ENCODE peak calls at places on chromosome 18, in four cellular contexts. U is K562, M is HepG2, J is GM12878. Z is an unnamed sample.

GRCh38 chr18:52156166-52156565 is 183.8 kb upstream of the DCC start:
- DNase-seq in U (no peak), M (no peak), J (no peak), Z (no peak)

GRCh38 chr18:9366126-9366714 is 31.6 kb downstream of the TWSG1 start:
- DNase-seq in M (no peak), U (no peak), J (no peak), Z (no peak)

GRCh38 chr18:77114564-77115391 is 17.8 kb downstream of the MBP start:
- DNase-seq in U (peak; percentile 15), J (no peak), M (peak; percentile 93), Z (no peak)

GRCh38 chr18:12640881-12641200 is 17.1 kb downstream of the SPIRE1 start:
- DNase-seq in J (no peak), U (no peak), M (no peak), Z (no peak)

GRCh38 chr18:10041180-10041579 is 127.4 kb downstream of the VAPA start:
- DNase-seq in M (no peak), U (no peak), J (no peak), Z (no peak)

GRCh38 chr18:53745228-53745967 is 479.1 kb downstream of the MBD2 start:
- DNase-seq in J (no peak), M (no peak), U (no peak), Z (no peak)

GRCh38 chr18:79682896-79683625 is 3.5 kb downstream of the CTDP1 start:
- DNase-seq in J (no peak), M (no peak), U (no peak), Z (no peak)

GRCh38 chr18:23703057-23703986 is 14.1 kb downstream of the LAMA3 start:
- DNase-seq in J (no peak), M (peak; percentile 50), U (peak; percentile 51), Z (peak; percentile 66)

GRCh38 chr18:78838183-78838582 is 141.4 kb upstream of the SALL3 start:
- DNase-seq in J (no peak), U (no peak), M (no peak), Z (no peak)

GRCh38 chr18:45730832-45731545 is 7.0 kb downstream of the SLC14A1 start:
- DNase-seq in U (no peak), M (no peak), J (no peak), Z (no peak)

GRCh38 chr18:23284629-23285028 is 149.3 kb downstream of the CABLES1 start:
- DNase-seq in M (no peak), U (no peak), J (no peak), Z (no peak)

GRCh38 chr18:80200171-80200931 is 47.0 kb downstream of the PARD6G start:
- DNase-seq in M (peak; percentile 80), J (no peak), U (peak; percentile 14), Z (peak; percentile 27)

GRCh38 chr18:6746386-6746960 is 17.0 kb downstream of the ARHGAP28 start:
- DNase-seq in J (no peak), U (no peak), M (no peak), Z (no peak)

GRCh38 chr18:1585881-1586488 is 681.3 kb downstream of the ADCYAP1 start:
- DNase-seq in M (peak; percentile 20), U (peak; percentile 43), J (peak; percentile 4), Z (peak; percentile 13)

GRCh38 chr18:63091671-63092364 is 227.8 kb downstream of the BCL2 start:
- DNase-seq in U (no peak), M (no peak), J (no peak), Z (no peak)

GRCh38 chr18:34971313-34971712 is 69.9 kb upstream of the MAPRE2 start:
- DNase-seq in J (no peak), M (no peak), U (no peak), Z (no peak)

GRCh38 chr18:63090334-63090733 is 229.2 kb downstream of the BCL2 start:
- DNase-seq in U (no peak), J (no peak), M (no peak), Z (no peak)

DNA sequence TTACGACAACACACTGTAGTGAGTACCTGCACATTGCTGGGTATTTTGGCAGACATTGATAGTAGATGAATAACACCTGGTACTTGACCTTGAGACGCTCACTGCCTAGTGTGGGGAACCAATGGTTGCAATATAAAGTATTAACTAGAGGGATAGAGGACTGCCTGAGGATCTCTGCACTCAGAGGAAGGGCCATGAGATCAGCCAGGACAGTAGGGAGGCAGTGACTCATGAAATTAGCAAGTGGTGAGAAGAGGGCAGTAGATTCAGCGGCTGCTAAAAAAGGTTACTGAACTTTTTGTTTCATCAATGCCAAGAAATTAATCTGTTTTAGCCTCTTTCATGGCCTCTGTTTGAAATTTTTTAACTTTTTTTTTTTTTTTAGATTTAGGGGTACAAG is 250.8 kb upstream of the TCF4 start:
- DNase-seq in U (no peak), J (no peak), M (no peak), Z (no peak)
- TF ChIP-seq FOXK2 in U (no peak), J (no peak), M (no peak), Z (no peak)

DNA sequence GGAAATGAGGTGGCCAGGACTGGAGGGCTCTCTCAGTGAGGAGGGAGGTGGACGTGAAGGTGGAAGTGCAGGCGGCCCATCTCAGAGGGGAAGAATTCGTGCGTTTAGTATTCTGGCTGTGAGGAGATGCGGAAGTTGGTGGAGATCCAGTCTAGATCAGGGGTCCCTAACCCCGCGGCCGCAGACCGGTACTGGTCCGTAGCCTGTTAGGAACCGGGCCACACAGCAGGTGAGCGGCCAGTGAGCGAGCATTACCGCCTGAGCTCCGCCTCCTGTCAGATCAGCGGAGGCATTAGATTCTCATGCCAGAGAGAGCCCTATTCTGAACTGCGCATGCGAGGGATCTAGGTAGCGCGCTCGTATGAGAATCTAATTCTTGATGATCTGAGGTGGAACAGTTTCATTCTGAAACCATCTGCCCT is 1.6 kb upstream of the FHOD3 start:
- DNase-seq in M (no peak), U (no peak), J (no peak), Z (no peak)
- TF ChIP-seq BHLHE40 in M (no peak), U (no peak), J (no peak), Z (no peak)

DNA sequence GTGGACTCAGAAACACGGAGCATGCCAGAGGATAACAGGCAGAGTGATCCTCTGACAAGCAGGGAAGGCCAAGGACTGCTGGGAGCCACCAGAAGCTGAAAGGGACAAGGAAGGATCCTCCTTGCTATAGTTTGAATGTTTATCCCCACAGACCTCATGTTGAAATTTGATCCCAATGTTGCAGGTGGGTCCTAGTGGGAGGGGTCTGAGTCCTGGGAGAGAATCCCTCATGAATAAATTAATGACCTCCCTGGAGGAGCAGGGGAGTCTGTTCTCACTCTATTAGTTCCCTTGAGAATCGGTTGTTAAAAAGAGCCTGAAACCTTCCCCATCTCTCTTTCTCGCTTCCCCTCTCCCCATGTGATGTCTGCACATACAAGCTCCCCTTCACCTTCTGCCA is 124.4 kb downstream of the FBXO15 start:
- DNase-seq in U (no peak), M (no peak), J (no peak), Z (no peak)
- TF ChIP-seq FOXK2 in U (no peak), M (no peak), J (no peak), Z (no peak)

DNA sequence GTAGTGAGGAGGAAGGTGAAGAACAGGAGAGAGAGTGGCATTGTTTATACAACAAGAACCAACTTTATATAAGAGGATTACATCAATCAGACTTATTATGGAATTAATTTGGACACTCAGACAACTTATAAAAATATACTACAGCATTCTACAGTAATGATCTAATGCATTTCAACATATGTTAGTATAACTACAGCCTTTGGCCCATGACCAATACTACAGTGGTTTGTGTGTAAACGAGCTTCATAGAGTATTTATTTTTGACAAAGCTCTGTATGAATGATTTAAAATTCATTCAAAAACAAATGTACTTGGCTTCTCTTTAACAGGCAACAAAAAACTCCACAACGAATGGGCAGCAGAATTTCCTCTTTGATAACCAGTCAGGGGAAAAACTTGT is 72.8 kb downstream of the ZNF521 start:
- DNase-seq in U (no peak), M (no peak), J (no peak), Z (no peak)
- TF ChIP-seq BHLHE40 in U (no peak), M (no peak), J (no peak), Z (no peak)